ENCODE peak calls at places on chromosomes 12 and 14, in nine cellular contexts. W is astrocyte of the spinal cord, K is fibroblast of mammary gland, Q is AG10803, U is neural progenitor cell, A is AG04449, X is kidney epithelial cell, Z is pancreas, T is heart left ventricle. F is an unnamed sample.

GRCh38 chr12:130978785-130979184 is 25.1 kb downstream of the ADGRD1 start:
- DNase-seq in W (no peak), K (peak; percentile 5), Q (no peak), U (no peak), A (no peak), X (no peak), Z (no peak), T (no peak), F (no peak)

GRCh38 chr12:29232086-29232485 is 83.0 kb downstream of the FAR2 start:
- DNase-seq in W (no peak), K (no peak), Q (no peak), U (no peak), A (no peak), X (no peak), Z (no peak), T (no peak), F (no peak)

GRCh38 chr12:53623986-53624385 is 2.2 kb downstream of the ATF7 start:
- DNase-seq in W (peak; percentile 67), K (peak; percentile 68), Q (peak; percentile 54), U (no peak), A (no peak), X (no peak), Z (no peak), T (peak; percentile 35), F (no peak)

GRCh38 chr14:75884198-75884611 is 97.6 kb downstream of the TGFB3 start:
- DNase-seq in W (peak; percentile 92), K (peak; percentile 79), Q (peak; percentile 92), U (peak; percentile 11), A (peak; percentile 78), X (no peak), Z (no peak), T (no peak), F (peak; percentile 81)

GRCh38 chr12:109739747-109740693 is 26.4 kb downstream of the FAM222A start:
- DNase-seq in W (no peak), K (no peak), Q (no peak), U (peak; percentile 80), A (no peak), X (no peak), Z (peak; percentile 47), T (no peak), F (no peak)

GRCh38 chr12:71041481-71041880 is 116.3 kb downstream of the TSPAN8 start:
- DNase-seq in W (no peak), K (no peak), Q (no peak), U (no peak), A (no peak), X (no peak), Z (no peak), T (no peak), F (no peak)

GRCh38 chr14:91509083-91509877 is 830 bp downstream of the PPP4R3A start:
- DNase-seq in W (no peak), K (no peak), Q (peak; percentile 16), U (peak; percentile 46), A (no peak), X (no peak), Z (peak; percentile 73), T (peak; percentile 33), F (no peak)

GRCh38 chr12:127230843-127231260 is 1036.1 kb upstream of the TMEM132C start:
- DNase-seq in W (peak; percentile 94), K (peak; percentile 100), Q (peak; percentile 94), U (no peak), A (peak; percentile 94), X (peak; percentile 96), Z (no peak), T (no peak), F (peak; percentile 96)

GRCh38 chr12:109483346-109483745 is 5.9 kb downstream of the UBE3B start:
- DNase-seq in W (no peak), K (no peak), Q (no peak), U (no peak), A (no peak), X (no peak), Z (no peak), T (no peak), F (no peak)

GRCh38 chr14:29321646-29322045 is 555.1 kb downstream of the FOXG1 start:
- DNase-seq in W (peak; percentile 72), K (peak; percentile 93), Q (peak; percentile 31), U (no peak), A (no peak), X (no peak), Z (no peak), T (no peak), F (peak; percentile 10)

GRCh38 chr14:55353686-55354467 is 57.8 kb downstream of the ATG14 start:
- DNase-seq in W (no peak), K (no peak), Q (no peak), U (no peak), A (no peak), X (no peak), Z (no peak), T (no peak), F (no peak)

GRCh38 chr14:20631023-20631820 is 10.3 kb downstream of the OR6S1 start:
- DNase-seq in W (peak; percentile 58), K (peak; percentile 70), Q (peak; percentile 53), U (peak; percentile 70), A (no peak), X (no peak), Z (no peak), T (no peak), F (no peak)

GRCh38 chr12:19757317-19757877 is 318.1 kb downstream of the AEBP2 start:
- DNase-seq in W (peak; percentile 71), K (peak; percentile 63), Q (peak; percentile 59), U (peak; percentile 51), A (no peak), X (no peak), Z (no peak), T (no peak), F (no peak)

GRCh38 chr14:65949711-65950516 is 536.3 kb upstream of the CCDC196 start:
- DNase-seq in W (peak; percentile 3), K (peak; percentile 35), Q (no peak), U (no peak), A (no peak), X (peak; percentile 69), Z (peak; percentile 73), T (peak; percentile 39), F (no peak)

GRCh38 chr14:38016497-38016896 is 191.2 kb upstream of the SSTR1 start:
- DNase-seq in W (no peak), K (peak; percentile 9), Q (no peak), U (no peak), A (no peak), X (no peak), Z (no peak), T (no peak), F (no peak)

GRCh38 chr12:109947511-109947910 is 47.4 kb downstream of the TCHP start:
- DNase-seq in W (peak; percentile 89), K (peak; percentile 75), Q (peak; percentile 86), U (no peak), A (peak; percentile 62), X (no peak), Z (no peak), T (no peak), F (peak; percentile 53)

GRCh38 chr14:98931126-98931525 is 340.9 kb downstream of the BCL11B start:
- DNase-seq in W (no peak), K (no peak), Q (no peak), U (no peak), A (no peak), X (no peak), Z (no peak), T (no peak), F (no peak)

GRCh38 chr12:56020437-56021189 is at the start of gene IKZF4:
- DNase-seq in W (peak; percentile 21), K (no peak), Q (peak; percentile 15), U (peak; percentile 80), A (no peak), X (no peak), Z (no peak), T (peak; percentile 27), F (no peak)

GRCh38 chr12:56017181-56017580 is 3.7 kb upstream of the IKZF4 start:
- DNase-seq in W (no peak), K (no peak), Q (no peak), U (no peak), A (no peak), X (no peak), Z (no peak), T (no peak), F (no peak)

DNA sequence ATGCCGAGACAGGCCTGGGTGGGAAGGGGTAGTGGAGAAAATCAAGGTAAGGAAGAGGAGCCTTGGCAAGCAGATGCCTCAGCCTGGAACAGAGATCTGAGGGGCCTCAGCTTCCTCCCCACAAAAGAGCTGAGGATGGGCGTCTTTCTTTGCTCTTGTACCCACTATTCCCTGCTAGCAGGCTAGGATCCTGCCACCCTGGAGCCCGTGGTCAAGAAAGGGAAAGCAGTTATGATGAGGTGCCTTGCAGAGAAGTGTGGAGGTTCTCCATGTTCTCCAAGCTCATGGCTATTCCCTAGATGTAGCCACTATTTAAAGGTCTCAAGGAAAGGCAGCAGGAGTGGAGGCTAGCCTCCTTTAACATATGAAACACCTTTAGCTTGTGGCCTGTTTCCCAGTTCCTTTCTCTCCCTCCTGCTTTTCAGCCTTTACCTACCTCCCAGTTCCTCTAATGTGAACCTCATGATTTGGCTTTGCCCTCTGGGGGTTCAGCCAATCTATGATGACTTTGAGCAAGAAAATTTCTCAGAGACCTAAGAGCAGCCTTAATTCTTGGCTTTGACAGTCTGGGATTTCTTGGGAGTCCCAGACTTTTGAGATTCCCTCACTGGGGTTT is 1.1 kb downstream of the IKZF4 start:
- DNase-seq in W (no peak), K (no peak), Q (no peak), U (no peak), A (no peak), X (no peak), Z (no peak), T (no peak), F (no peak)
- H3K4me3 ChIP-seq in W (peak overlapping the region; percentile 26), K (no peak overlapping the region), Q (no peak overlapping the region), U (peak overlapping the region; percentile 47), A (peak overlapping the region; percentile 49), X (no peak overlapping the region), Z (no peak overlapping the region), T (peak overlapping the region; percentile 26), F (no peak overlapping the region)

DNA sequence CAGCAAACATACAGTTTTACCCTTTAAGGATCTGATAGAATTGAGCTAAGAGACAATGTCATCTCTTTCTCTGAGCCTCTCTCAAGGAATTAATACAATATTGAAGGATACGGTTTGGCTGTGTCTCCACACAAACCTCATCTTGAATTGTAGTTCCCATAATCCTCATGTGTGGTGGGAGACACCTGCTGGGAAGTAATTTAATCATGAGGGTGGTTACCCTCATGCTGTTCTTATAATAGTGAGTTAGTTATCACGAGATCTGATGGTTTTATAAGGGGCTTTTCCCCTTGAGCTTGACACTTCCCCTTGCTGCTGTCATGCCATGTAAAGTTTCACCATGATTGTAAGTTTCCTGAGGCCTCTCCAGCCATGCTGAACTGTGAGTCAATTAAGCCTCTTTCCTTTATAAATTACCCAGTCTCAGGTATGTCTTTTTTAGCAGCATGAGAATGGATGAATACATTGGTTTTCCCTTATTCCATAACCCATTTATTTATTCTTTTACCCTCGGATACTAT is 47.6 kb downstream of the TMEM30B start:
- DNase-seq in W (no peak), K (no peak), Q (no peak), U (no peak), A (no peak), X (no peak), Z (no peak), T (no peak), F (no peak)
- TF ChIP-seq CTCF in W (no peak), K (no peak), Q (no peak), U (no peak), A (no peak), X (no peak), Z (no peak), T (no peak), F (no peak)

GRCh38 chr12:116196226-116196625 is 81.3 kb downstream of the MED13L start:
- DNase-seq in W (no peak), K (no peak), Q (no peak), U (no peak), A (no peak), X (no peak), Z (no peak), T (no peak), F (no peak)
- H3K4me3 ChIP-seq in W (no peak overlapping the region), K (no peak overlapping the region), Q (no peak overlapping the region), U (no peak overlapping the region), A (no peak overlapping the region), X (no peak overlapping the region), Z (no peak overlapping the region), T (no peak overlapping the region), F (no peak overlapping the region)

GRCh38 chr12:6613776-6614512 is 6.8 kb upstream of the CHD4 start:
- DNase-seq in W (peak; percentile 98), K (peak; percentile 99), Q (peak; percentile 96), U (peak; percentile 96), A (peak; percentile 83), X (peak; percentile 87), Z (peak; percentile 84), T (peak; percentile 94), F (peak; percentile 94)
- TF ChIP-seq CTCF in W (no peak), K (no peak), Q (peak; percentile 16), U (peak; percentile 52), A (peak; percentile 11), X (peak; percentile 20), Z (no peak), T (no peak), F (peak; percentile 16)